ENCODE peak calls at places on chromosomes 4 and X, in five cellular contexts. E, O, P, F and B are unnamed samples.

GRCh38 chr4:185865901-185866328 is 53.9 kb upstream of the SORBS2 start:
- DNase-seq in E (no peak), O (peak; percentile 44), P (no peak), F (no peak), B (no peak)

GRCh38 chrX:103063191-103063845 is 653 bp downstream of the BEX1 start:
- DNase-seq in E (peak; percentile 7), O (peak; percentile 12), P (peak; percentile 59), F (peak; percentile 13), B (peak; percentile 74)

GRCh38 chrX:40153335-40154221 is 55.8 kb upstream of the BCOR start:
- DNase-seq in E (no peak), O (no peak), P (no peak), F (peak; percentile 53), B (peak; percentile 44)

GRCh38 chrX:97310373-97310772 is 426.7 kb downstream of the RPA4 start:
- DNase-seq in E (peak; percentile 29), O (peak; percentile 14), P (peak; percentile 40), F (no peak), B (peak; percentile 95)

GRCh38 chr4:73726000-73726399 is 14.4 kb upstream of the CXCL8 start:
- DNase-seq in E (no peak), O (peak; percentile 93), P (peak; percentile 4), F (peak; percentile 93), B (peak; percentile 91)

GRCh38 chr4:24775209-24775608 is 20.2 kb upstream of the SOD3 start:
- DNase-seq in E (no peak), O (peak; percentile 55), P (no peak), F (no peak), B (no peak)

GRCh38 chr4:24226018-24226417 is 336.2 kb upstream of the PPARGC1A start:
- DNase-seq in E (no peak), O (peak; percentile 66), P (no peak), F (peak; percentile 19), B (no peak)

GRCh38 chr4:149910604-149911367 is 95.1 kb upstream of the IQCM start:
- DNase-seq in E (no peak), O (no peak), P (no peak), F (no peak), B (no peak)

GRCh38 chr4:168153596-168154440 is 61.5 kb downstream of the ANXA10 start:
- DNase-seq in E (no peak), O (peak; percentile 83), P (peak; percentile 49), F (peak; percentile 84), B (peak; percentile 69)

GRCh38 chr4:57172065-57172464 is 61.9 kb upstream of the IGFBP7 start:
- DNase-seq in E (no peak), O (no peak), P (no peak), F (no peak), B (no peak)

DNA sequence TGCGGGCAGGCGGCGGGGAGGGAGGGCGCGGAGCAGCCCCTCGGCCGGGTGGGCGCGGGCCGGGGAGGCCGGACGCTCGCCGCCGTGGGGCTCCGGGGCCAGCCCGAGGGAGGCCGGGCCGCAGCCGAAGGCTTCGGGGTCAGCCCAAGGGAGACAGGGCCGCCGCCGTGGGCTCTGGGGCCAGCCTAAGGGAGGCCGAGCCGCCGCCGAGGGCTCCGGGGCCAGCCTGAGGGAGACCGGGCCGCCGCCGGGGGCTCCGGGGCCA is 251 bp downstream of the KIAA0232 start:
- DNase-seq in E (no peak), O (no peak), P (no peak), F (no peak), B (no peak)
- H2AK5ac ChIP-seq in E (no peak overlapping the region), O (no peak overlapping the region), P (peak overlapping the region; percentile 98), F (no peak overlapping the region), B (no peak overlapping the region)

DNA sequence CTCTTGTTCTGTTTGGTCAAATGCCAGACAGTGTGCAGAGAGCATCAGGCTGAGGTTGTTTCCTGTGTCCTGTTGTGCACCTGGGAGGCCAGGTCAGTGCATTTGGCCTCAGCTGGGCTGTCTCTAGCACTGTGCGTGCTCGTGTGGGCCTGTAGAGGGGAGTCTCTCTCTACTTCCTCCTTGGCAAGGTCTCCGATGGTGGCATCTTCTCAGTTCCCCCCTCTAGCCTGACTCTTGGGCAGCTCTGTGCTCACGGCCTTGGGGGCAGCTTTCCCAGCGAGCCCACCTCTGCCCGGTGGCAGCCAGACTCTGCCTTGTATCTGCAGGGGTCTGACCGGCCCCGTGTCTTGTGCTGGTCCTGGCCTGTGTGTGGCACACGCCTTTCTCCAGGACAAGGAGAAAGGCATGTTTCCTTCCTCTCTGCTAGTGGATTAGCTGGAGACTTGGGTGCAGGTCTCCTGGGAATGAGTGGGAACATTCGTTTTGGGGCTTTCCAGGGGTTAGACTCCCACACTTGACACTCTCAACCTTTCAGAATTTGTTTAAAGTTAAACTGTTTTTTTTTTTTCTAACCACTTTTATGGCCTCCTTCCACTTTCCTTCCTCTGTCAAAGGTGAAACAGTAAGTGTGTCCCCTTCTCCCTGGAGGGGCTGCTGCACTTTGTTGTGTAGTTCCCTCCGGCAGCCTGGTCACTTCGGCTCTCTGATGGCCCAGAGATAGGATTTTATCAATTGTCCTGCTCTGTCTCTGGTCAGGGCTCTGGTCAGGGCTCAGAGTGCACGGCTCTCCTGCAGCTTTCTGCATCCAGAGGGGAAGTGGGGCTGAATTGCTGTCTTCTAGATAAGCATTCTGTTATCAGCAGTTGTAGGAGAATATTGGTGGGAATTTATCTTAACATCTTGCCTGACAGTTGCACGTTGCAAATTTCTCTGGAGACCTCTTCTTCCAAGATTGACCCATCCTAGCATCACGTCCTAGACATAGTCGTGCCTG is 62.5 kb downstream of the FAM193A start:
- DNase-seq in E (no peak), O (peak; percentile 19), P (no peak), F (peak; percentile 39), B (peak; percentile 56)
- H3K4me2 ChIP-seq in E (no peak overlapping the region), O (no peak overlapping the region), P (no peak overlapping the region), F (no peak overlapping the region), B (no peak overlapping the region)

DNA sequence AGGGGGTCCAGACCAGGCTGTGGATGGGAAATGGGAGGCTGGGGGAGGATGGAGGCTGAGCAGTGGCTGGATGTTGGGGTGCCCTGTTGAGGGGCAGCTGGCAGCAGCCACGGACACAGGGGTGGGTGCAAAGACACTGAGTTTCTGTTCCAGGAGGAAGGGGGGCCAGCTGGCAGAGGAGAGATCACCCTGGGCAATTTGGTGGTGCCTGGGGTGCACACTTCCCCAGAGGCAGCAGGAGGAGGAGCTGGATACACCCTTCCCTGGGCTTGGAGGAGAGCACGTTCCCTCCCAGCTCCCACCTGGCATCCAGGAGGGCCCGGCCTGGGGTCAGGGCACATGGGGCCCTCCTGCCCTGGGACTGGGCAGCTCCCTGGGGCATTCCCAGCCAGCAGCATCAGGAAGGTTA is 42.8 kb downstream of the CPLX1 start:
- DNase-seq in E (no peak), O (no peak), P (no peak), F (no peak), B (no peak)
- H2AK5ac ChIP-seq in E (peak overlapping the region; percentile 86), O (peak overlapping the region; percentile 1), P (peak overlapping the region; percentile 84), F (peak overlapping the region; percentile 23), B (no peak overlapping the region)

GRCh38 chr4:153579872-153580271 is 104.2 kb upstream of the TLR2 start:
- DNase-seq in E (no peak), O (no peak), P (no peak), F (no peak), B (no peak)
- H3K4me2 ChIP-seq in E (no peak overlapping the region), O (no peak overlapping the region), P (no peak overlapping the region), F (no peak overlapping the region), B (no peak overlapping the region)

DNA sequence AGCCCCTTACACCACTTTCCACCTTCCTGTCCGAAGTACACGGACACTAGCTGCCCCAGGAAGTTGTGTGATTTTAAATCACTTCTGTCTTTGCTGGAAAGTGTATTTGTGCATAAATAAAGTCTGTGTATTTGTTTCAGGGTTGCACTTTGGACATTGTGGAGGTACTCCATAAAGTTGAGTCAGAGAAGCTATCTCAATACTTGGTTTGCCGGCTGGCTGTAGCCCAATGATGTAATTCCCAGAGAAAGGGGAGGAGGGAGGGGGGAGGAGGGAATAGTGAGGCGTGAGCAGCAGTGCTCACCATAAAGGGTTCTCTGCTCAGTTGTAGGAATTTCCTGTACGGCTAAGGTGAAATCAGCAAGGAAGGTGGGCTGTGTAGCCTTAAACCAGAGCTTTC is 7.5 kb downstream of the APEX2 start:
- DNase-seq in E (no peak), O (peak; percentile 63), P (no peak), F (peak; percentile 60), B (no peak)
- H2AK5ac ChIP-seq in E (no peak overlapping the region), O (no peak overlapping the region), P (no peak overlapping the region), F (no peak overlapping the region), B (no peak overlapping the region)

DNA sequence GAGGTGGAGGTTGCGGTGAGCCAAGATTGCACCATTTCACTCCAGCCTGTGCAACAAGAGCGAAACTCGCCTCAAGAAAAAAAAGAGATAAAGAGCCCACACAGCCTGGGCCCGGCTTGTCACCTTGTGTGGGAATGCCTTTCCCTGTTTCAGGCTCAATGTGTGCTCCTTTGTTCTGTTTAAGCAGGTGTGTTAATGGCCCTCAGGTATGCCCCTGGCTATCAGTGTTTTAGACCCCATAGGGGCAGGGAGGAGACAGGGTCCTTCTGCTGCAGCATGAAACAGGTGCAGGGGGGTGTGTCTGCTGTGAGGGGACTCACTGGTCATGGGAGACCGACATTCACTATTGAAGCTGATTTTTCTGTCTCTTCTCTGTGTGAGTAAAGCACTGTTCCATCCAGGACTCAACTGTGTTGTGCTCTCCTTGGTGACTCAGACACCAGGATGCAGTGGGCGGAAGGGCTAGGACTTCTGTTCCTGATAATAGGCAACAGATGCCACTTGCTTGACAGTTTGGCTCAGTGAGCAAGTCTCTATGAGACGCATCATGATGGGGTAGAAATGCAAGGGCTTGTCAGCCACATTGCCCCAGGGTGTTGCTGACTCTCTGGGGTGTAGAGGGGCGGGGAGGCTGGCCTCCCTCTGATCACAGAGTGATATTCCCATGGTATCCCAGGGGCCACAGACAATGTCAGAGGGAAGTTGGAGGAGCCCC is 15.6 kb upstream of the LAP3 start:
- DNase-seq in E (no peak), O (peak; percentile 79), P (no peak), F (no peak), B (no peak)
- H3K4me2 ChIP-seq in E (no peak overlapping the region), O (no peak overlapping the region), P (no peak overlapping the region), F (no peak overlapping the region), B (no peak overlapping the region)

GRCh38 chr4:8573266-8573665 is 6.9 kb upstream of the GPR78 start:
- DNase-seq in E (no peak), O (no peak), P (no peak), F (no peak), B (no peak)

GRCh38 chr4:8575457-8575856 is 4.7 kb upstream of the GPR78 start:
- DNase-seq in E (no peak), O (no peak), P (no peak), F (no peak), B (no peak)

GRCh38 chr4:8577046-8577445 is 3.1 kb upstream of the GPR78 start:
- DNase-seq in E (no peak), O (no peak), P (no peak), F (no peak), B (no peak)

GRCh38 chr4:8571702-8572685 is 8.2 kb upstream of the GPR78 start:
- DNase-seq in E (no peak), O (no peak), P (no peak), F (no peak), B (no peak)

DNA sequence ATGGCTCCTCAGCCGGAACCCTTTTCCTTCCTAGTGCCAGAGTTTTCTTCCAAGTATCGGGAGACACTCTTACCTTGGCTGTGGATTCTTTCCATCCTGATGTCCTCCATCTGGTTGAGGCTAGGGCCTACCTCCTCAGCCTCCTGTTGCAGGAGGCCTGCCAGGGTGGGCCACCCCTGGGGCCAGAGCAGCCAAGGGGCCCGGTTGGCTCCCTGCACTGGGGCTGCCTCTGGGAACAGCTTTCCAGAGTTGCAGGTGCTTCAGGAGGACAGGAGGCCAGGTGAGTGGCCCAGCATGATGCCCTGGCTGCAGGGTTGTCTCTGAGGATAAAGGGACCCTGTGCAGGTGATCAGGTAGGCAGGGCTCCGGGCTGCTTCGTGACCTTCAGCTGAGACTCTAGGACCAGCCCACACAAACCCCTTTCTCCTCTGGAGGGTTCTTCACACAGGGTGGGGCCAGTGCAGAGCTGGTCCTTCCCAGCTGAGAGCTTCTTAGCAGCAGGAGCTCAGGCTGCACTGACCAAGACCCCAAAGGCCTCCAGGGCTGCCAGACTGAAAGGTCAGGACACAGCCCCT is 5.3 kb upstream of the GPR78 start:
- DNase-seq in E (no peak), O (no peak), P (no peak), F (no peak), B (no peak)
- H2AK5ac ChIP-seq in E (no peak overlapping the region), O (no peak overlapping the region), P (no peak overlapping the region), F (no peak overlapping the region), B (no peak overlapping the region)

GRCh38 chrX:16096131-16096530 is 27.2 kb upstream of the GRPR start:
- DNase-seq in E (no peak), O (no peak), P (no peak), F (no peak), B (peak; percentile 21)
- H3K4me2 ChIP-seq in E (no peak overlapping the region), O (no peak overlapping the region), P (no peak overlapping the region), F (no peak overlapping the region), B (no peak overlapping the region)